ENCODE peak calls at places on chromosomes 11 and 22, in five cellular contexts. Y is CD8-positive, alpha-beta memory T cell; L is MM.1S; U is psoas muscle; Q is cardiac muscle cell. O is an unnamed sample. For H3K9me3, the result is how much of the 10 kb centered on the place peaks cover.

GRCh38 chr11:105298630-105299029 is 159.1 kb upstream of the CARD18 start:
- DNase-seq in Q (no peak), U (no peak), L (no peak), Y (no peak), O (no peak)

GRCh38 chr11:111137846-111138245 is 107.7 kb upstream of the POU2AF2 start:
- DNase-seq in U (no peak), L (no peak), Q (no peak), Y (no peak), O (no peak)

GRCh38 chr11:117572671-117573070 is 224.3 kb downstream of the DSCAML1 start:
- DNase-seq in Y (no peak), Q (no peak), U (no peak), L (no peak), O (no peak)

GRCh38 chr11:95641506-95641905 is 148.1 kb downstream of the FAM76B start:
- DNase-seq in Y (peak), L (peak), U (no peak), Q (no peak), O (no peak)

GRCh38 chr11:17496406-17496805 is 19.8 kb upstream of the ABCC8 start:
- DNase-seq in Y (no peak), L (no peak), U (no peak), Q (peak), O (no peak)

GRCh38 chr11:111974451-111974850 is 37.3 kb downstream of the DIXDC1 start:
- DNase-seq in Y (no peak), U (no peak), L (no peak), Q (peak), O (no peak)

GRCh38 chr11:45739866-45740265 is 65.1 kb upstream of the SLC35C1 start:
- DNase-seq in U (no peak), Y (no peak), L (no peak), Q (peak), O (no peak)

GRCh38 chr11:66614073-66614472 is 2.4 kb upstream of the RBM14 start:
- DNase-seq in Q (peak), U (no peak), Y (no peak), L (no peak), O (no peak)

GRCh38 chr11:76599041-76600013 is 71.2 kb downstream of the LRRC32 start:
- DNase-seq in L (no peak), Y (peak), Q (peak), U (no peak), O (no peak)

GRCh38 chr22:42901790-42902508 is 44.9 kb upstream of the ARFGAP3 start:
- DNase-seq in L (no peak), U (peak), Q (no peak), Y (no peak), O (peak)

GRCh38 chr11:78156081-78156844 is 16.8 kb upstream of the ALG8 start:
- DNase-seq in L (no peak), Y (no peak), Q (no peak), U (no peak), O (no peak)

GRCh38 chr11:93614111-93614784 is 47.2 kb upstream of the CEP295 start:
- DNase-seq in Q (no peak), Y (peak), U (no peak), L (no peak), O (peak)

GRCh38 chr11:78094250-78094649 is 14.6 kb upstream of the NDUFC2 start:
- DNase-seq in L (no peak), U (no peak), Q (no peak), Y (no peak), O (no peak)

GRCh38 chr11:17506314-17506713 is 29.7 kb upstream of the ABCC8 start:
- DNase-seq in Q (peak), Y (no peak), L (no peak), U (no peak), O (no peak)

GRCh38 chr11:47499160-47499559 is 50.2 kb upstream of the RAPSN start:
- DNase-seq in L (no peak), Y (no peak), U (no peak), Q (no peak), O (no peak)

GRCh38 chr11:93005239-93005638 is 35.8 kb downstream of the MTNR1B start:
- DNase-seq in L (no peak), Q (peak), Y (no peak), U (no peak), O (no peak)

GRCh38 chr11:79421820-79422219 is 19.0 kb downstream of the TENM4 start:
- DNase-seq in L (no peak), U (no peak), Q (no peak), Y (no peak), O (no peak)

GRCh38 chr11:10666556-10666955 is 27.0 kb downstream of the IRAG1 start:
- DNase-seq in Q (no peak), L (no peak), Y (no peak), U (no peak), O (no peak)

GRCh38 chr22:46072981-46073682 is 77.2 kb upstream of the PPARA start:
- DNase-seq in Y (peak), Q (no peak), U (peak), L (no peak), O (no peak)

GRCh38 chr11:125301301-125301700 is 136.8 kb downstream of the PKNOX2 start:
- DNase-seq in U (no peak), Q (no peak), L (no peak), Y (no peak), O (no peak)

GRCh38 chr11:22582011-22582410 is 43.6 kb downstream of the FANCF start:
- DNase-seq in Y (no peak), U (no peak), Q (no peak), L (peak), O (no peak)

GRCh38 chr11:14713518-14714244 is 70.1 kb downstream of the PDE3B start:
- DNase-seq in Q (no peak), Y (peak), L (no peak), U (no peak), O (no peak)

GRCh38 chr22:35150163-35151107 is 84.5 kb downstream of the ISX start:
- DNase-seq in L (peak), Y (peak), U (peak), Q (peak), O (peak)

GRCh38 chr22:36653316-36653715 is 50.2 kb downstream of the CACNG2 start:
- DNase-seq in Y (no peak), Q (no peak), L (no peak), U (no peak), O (no peak)

GRCh38 chr11:105827906-105828305 is 194.1 kb downstream of the MSANTD4 start:
- DNase-seq in Y (no peak), Q (no peak), U (no peak), L (no peak), O (no peak)

GRCh38 chr11:77814848-77815247 is 5.7 kb downstream of the RSF1 start:
- DNase-seq in U (no peak), Y (no peak), Q (no peak), L (no peak), O (no peak)

GRCh38 chr11:34284166-34284565 is 73.6 kb downstream of the ABTB2 start:
- DNase-seq in Y (no peak), U (no peak), L (no peak), Q (no peak), O (no peak)

GRCh38 chr11:108697872-108698473 is 33.1 kb downstream of the DDX10 start:
- DNase-seq in U (no peak), L (peak), Q (peak), Y (peak), O (peak)

GRCh38 chr11:114044042-114044871 is 15.3 kb upstream of the ZBTB16 start:
- DNase-seq in U (no peak), Q (peak), L (no peak), Y (no peak), O (no peak)

GRCh38 chr22:49858827-49859226 is 5.2 kb downstream of the ZBED4 start:
- DNase-seq in L (no peak), Q (no peak), U (no peak), Y (no peak), O (no peak)

GRCh38 chr22:29871684-29872083 is 11.3 kb upstream of the MTMR3 start:
- DNase-seq in Q (no peak), Y (no peak), U (peak), L (no peak), O (no peak)

GRCh38 chr11:130633466-130633865 is 185.0 kb downstream of the ADAMTS15 start:
- DNase-seq in U (no peak), Y (no peak), L (no peak), Q (no peak), O (no peak)

GRCh38 chr22:45090364-45090960 is 73.3 kb upstream of the NUP50 start:
- DNase-seq in Y (no peak), L (no peak), Q (peak), U (no peak), O (no peak)

GRCh38 chr22:27850000-27850465 is 48.5 kb upstream of the MN1 start:
- DNase-seq in L (no peak), Q (peak), U (no peak), Y (no peak), O (no peak)

GRCh38 chr11:73969991-73970800 is 12.4 kb downstream of the UCP2 start:
- DNase-seq in Y (peak), Q (no peak), U (peak), L (no peak), O (peak)

GRCh38 chr22:29658171-29658570 is 54.7 kb downstream of the NF2 start:
- DNase-seq in Y (no peak), L (no peak), Q (no peak), U (no peak), O (no peak)

GRCh38 chr11:1414650-1415049 is 24.9 kb downstream of the BRSK2 start:
- DNase-seq in Y (no peak), L (no peak), Q (no peak), U (no peak), O (no peak)
- H3K9me3 ChIP-seq in Y (under half), L (under half), Q (under half), U (under half), O (under half)

DNA sequence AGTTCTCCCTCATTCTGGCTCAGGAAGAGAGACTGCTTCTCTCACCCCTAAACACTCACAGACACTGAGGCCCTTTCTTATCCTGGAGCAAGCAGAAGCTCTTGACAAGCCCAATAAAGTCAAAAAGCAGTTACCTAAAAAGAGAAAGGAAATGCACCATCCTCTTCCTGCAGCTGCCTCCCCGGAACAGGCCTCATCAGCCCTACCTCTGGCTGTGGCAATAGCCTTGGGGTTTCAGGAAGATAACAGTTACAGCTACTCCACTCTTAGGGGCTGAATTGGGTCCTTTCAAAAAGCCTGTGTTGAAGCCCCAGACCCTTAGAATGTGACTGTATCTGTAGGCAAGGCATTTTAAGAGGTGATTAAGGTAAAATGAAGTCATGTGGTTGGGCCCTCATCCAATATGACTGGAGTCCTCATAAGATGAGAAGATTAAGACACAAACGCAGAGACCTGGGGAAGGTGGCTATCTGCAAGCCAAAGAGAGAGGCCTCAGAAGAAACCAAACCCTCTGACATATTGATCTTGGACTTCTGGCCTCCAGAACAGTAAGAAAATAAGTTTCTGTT is 3.5 kb upstream of the LGALS12 start:
- DNase-seq in Y (no peak), U (no peak), L (no peak), Q (no peak), O (no peak)
- H3K9me3 ChIP-seq in Y (under half), U (under half), L (under half), Q (under half), O (under half)

GRCh38 chr11:1090600-1091331 is 16.1 kb downstream of the MUC2 start:
- DNase-seq in L (no peak), Y (peak), U (no peak), Q (no peak), O (no peak)
- H3K9me3 ChIP-seq in L (under half), Y (under half), U (under half), Q (under half), O (under half)

GRCh38 chr11:55658031-55658573 is 3.9 kb upstream of the OR4C6 start:
- DNase-seq in L (peak), Q (no peak), U (no peak), Y (no peak), O (no peak)

GRCh38 chr11:55655096-55655495 is 6.9 kb upstream of the OR4C6 start:
- DNase-seq in Q (no peak), Y (no peak), L (no peak), U (no peak), O (no peak)

GRCh38 chr11:55648027-55648426 is at the start of gene OR4S2:
- DNase-seq in L (no peak), Y (no peak), U (no peak), Q (no peak), O (no peak)

GRCh38 chr11:55652560-55652959 is 4.4 kb downstream of the OR4S2 start:
- DNase-seq in Y (no peak), Q (no peak), U (no peak), L (no peak), O (no peak)
- H3K9me3 ChIP-seq in Y (under half), Q (under half), U (under half), L (under half), O (under half)

GRCh38 chr22:48646216-48646925 is 1181.3 kb downstream of the BRD1 start:
- DNase-seq in L (no peak), Y (no peak), U (no peak), Q (no peak), O (no peak)
- H3K9me3 ChIP-seq in L (under half), Y (under half), U (under half), Q (under half), O (under half)

GRCh38 chr11:12618743-12619540 is 55.3 kb upstream of the TEAD1 start:
- DNase-seq in U (no peak), Y (no peak), Q (peak), L (no peak), O (no peak)

DNA sequence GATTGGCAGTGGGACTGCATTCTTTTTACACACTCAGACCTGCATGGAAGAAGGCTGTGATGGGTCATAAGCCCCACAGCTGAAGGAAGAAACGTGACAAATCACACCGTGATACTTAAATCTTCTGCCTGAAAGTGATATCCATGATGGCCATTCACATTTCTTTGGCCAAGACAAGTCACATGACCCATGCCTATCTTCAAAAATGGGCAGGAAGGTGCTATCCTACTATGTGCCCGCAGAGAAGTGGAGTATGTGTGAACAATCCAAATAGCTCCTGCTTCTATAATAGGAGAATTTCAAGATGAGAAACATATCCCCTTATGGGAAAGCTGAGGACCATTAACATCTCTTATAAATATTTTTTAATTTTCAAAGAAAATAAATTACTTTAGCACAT is 56.6 kb upstream of the TEAD1 start:
- DNase-seq in L (no peak), Y (no peak), U (no peak), Q (no peak), O (no peak)
- H3K9me3 ChIP-seq in L (under half), Y (under half), U (under half), Q (under half), O (under half)

GRCh38 chr11:2649400-2649799 is 50.4 kb downstream of the KCNQ1OT1 start:
- DNase-seq in L (no peak), Y (no peak), U (no peak), Q (no peak), O (no peak)

GRCh38 chr11:2651054-2651617 is 48.7 kb downstream of the KCNQ1OT1 start:
- DNase-seq in Y (no peak), L (no peak), U (no peak), Q (no peak), O (no peak)

GRCh38 chr11:2650343-2650867 is 49.4 kb downstream of the KCNQ1OT1 start:
- DNase-seq in U (no peak), L (no peak), Q (no peak), Y (no peak), O (no peak)

GRCh38 chr11:2647953-2648352 is 51.8 kb downstream of the KCNQ1OT1 start:
- DNase-seq in Y (no peak), L (no peak), Q (no peak), U (no peak), O (no peak)

GRCh38 chr11:2649848-2650247 is 49.9 kb downstream of the KCNQ1OT1 start:
- DNase-seq in L (no peak), U (no peak), Y (no peak), Q (no peak), O (no peak)
- H3K9me3 ChIP-seq in L (under half), U (half or more), Y (under half), Q (under half), O (under half)

GRCh38 chr11:134173296-134173695 is 50.5 kb downstream of the NCAPD3 start:
- DNase-seq in L (no peak), Y (no peak), U (no peak), Q (no peak), O (no peak)
- H3K9me3 ChIP-seq in L (under half), Y (under half), U (under half), Q (under half), O (under half)

GRCh38 chr22:48631288-48631687 is 1196.4 kb downstream of the BRD1 start:
- DNase-seq in Q (no peak), L (no peak), U (no peak), Y (no peak), O (no peak)

GRCh38 chr22:48630444-48630777 is 1197.3 kb downstream of the BRD1 start:
- DNase-seq in L (no peak), Y (no peak), U (no peak), Q (no peak), O (no peak)

GRCh38 chr22:48630848-48631247 is 1196.8 kb downstream of the BRD1 start:
- DNase-seq in Q (no peak), Y (no peak), U (no peak), L (no peak), O (no peak)

GRCh38 chr22:48628891-48629559 is 1198.6 kb downstream of the BRD1 start:
- DNase-seq in Y (no peak), U (no peak), Q (no peak), L (no peak), O (no peak)

DNA sequence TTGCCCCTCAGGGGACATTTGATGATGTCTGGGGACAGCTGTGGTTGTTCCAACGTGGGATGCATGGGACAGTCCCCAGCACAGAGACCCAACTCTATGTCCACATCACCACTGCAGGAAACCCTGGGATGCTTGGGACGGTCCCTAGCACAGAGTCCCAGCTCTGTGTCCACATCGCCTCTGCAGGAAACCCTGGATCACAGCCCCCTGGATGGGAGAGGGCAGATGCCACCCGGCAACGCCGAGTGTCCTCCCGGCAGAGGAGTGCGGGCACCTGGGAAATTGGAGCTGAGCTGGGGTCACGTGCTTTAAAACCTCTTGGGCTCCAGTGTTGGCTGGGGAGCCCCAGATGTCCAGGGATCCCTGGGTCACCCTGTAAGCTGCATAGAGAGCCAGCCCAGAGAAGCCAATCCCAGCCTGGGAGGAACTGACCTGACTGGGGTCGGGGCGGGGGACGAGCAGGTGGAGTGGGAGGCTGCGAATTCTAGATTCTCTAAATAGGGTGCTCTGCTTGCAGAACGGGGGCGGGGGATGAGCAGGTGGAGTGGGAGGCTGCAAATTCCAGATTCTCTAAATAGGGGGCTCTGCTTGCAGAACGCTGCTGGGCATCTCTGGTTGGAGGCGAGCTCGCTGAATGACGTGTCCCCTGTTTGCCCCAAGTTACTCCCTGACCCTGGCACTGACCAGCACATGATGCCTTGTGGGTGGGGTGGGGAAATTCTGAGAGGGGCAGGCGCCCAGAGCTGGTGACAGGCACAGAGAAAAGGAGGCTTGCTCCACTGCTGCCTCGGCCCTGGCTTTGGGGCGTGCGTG is 1197.8 kb downstream of the BRD1 start:
- DNase-seq in L (no peak), Y (no peak), Q (no peak), U (no peak), O (no peak)
- H3K9me3 ChIP-seq in L (under half), Y (under half), Q (under half), U (under half), O (under half)

O was measured in OCI-LY7.